ENCODE peak calls at places on chromosomes 16 and 17, in eight cellular contexts. N, D, R, X, Y, I, Q and M are unnamed samples.

GRCh38 chr17:79065105-79065670 is 9.4 kb upstream of the ENGASE start:
- DNase-seq in N (peak; percentile 77), I (peak; percentile 52), R (peak; percentile 60), Q (no peak), D (peak; percentile 48), Y (peak; percentile 78), X (no peak), M (peak; percentile 64)

GRCh38 chr17:59753522-59754467 is 46.3 kb downstream of the VMP1 start:
- DNase-seq in I (peak; percentile 88), D (peak; percentile 82), X (peak; percentile 78), Q (peak; percentile 80), N (peak; percentile 91), Y (peak; percentile 97), R (peak; percentile 90), M (peak; percentile 81)

GRCh38 chr16:66473654-66474519 is 46.8 kb downstream of the BEAN1 start:
- DNase-seq in Q (no peak), D (no peak), X (no peak), N (no peak), R (no peak), Y (peak; percentile 70), I (no peak), M (no peak)

GRCh38 chr17:20089795-20090547 is 80.8 kb downstream of the SPECC1 start:
- DNase-seq in N (no peak), Y (no peak), R (no peak), D (no peak), Q (peak; percentile 86), X (no peak), I (no peak), M (no peak)

GRCh38 chr17:40883960-40884359 is 1.1 kb downstream of the KRT20 start:
- DNase-seq in X (no peak), I (no peak), Y (no peak), N (no peak), R (no peak), Q (no peak), D (no peak), M (no peak)

GRCh38 chr17:32792207-32792606 is 84.7 kb downstream of the MYO1D start:
- DNase-seq in I (no peak), N (no peak), Q (no peak), X (no peak), D (no peak), R (no peak), Y (no peak), M (no peak)

GRCh38 chr16:65200857-65201256 is 79.0 kb upstream of the CDH11 start:
- DNase-seq in X (no peak), D (no peak), R (no peak), Y (no peak), Q (no peak), I (no peak), N (no peak), M (no peak)

GRCh38 chr16:86300746-86301480 is 209.4 kb upstream of the FOXF1 start:
- DNase-seq in X (no peak), N (peak; percentile 57), R (peak; percentile 39), D (no peak), Y (no peak), I (no peak), Q (no peak), M (peak; percentile 69)

GRCh38 chr17:82959990-82960418 is 119.4 kb upstream of the METRNL start:
- DNase-seq in Y (no peak), N (no peak), X (no peak), Q (no peak), I (no peak), R (no peak), D (no peak), M (no peak)

GRCh38 chr16:68066763-68067162 is 18.4 kb upstream of the NFATC3 start:
- DNase-seq in Y (no peak), X (no peak), D (no peak), I (no peak), Q (no peak), N (no peak), R (no peak), M (no peak)

GRCh38 chr16:68065716-68066305 is 19.4 kb upstream of the NFATC3 start:
- DNase-seq in Q (no peak), R (peak; percentile 49), D (no peak), N (no peak), X (no peak), I (no peak), Y (no peak), M (no peak)

GRCh38 chr16:68062910-68063393 is 22.2 kb upstream of the NFATC3 start:
- DNase-seq in N (no peak), D (no peak), R (no peak), Y (no peak), I (no peak), Q (no peak), X (no peak), M (no peak)

GRCh38 chr16:68061396-68061795 is 23.8 kb upstream of the NFATC3 start:
- DNase-seq in I (no peak), Q (no peak), Y (no peak), N (no peak), R (no peak), D (no peak), X (no peak), M (no peak)

DNA sequence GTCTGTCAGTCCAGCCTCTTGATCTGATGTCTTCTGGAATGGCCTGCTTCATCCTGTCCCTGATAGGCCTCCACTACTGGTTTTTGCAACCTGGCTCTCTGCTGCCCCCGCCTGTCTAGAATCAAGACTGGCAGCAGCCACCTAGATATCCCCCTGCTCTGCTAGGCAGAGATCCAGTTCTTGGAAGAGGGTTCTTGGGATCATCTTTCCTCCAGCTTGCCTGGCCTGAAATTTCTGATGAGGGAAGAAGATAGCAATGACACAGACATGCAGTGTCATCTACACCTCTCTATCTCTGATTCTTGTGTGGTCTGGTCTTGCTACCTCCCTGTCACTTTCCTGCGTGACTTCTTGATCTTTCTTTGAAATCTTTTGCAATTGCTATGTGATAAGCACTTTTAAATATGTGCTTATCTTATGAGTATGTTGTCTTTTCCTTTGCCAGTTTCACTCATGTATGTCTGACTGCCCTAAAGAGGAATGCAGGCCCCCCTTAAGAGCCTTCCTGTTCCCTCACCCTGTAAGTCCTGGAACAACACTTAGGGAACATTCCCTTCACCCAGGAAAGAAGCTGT is 20.3 kb upstream of the NFATC3 start:
- DNase-seq in Q (peak; percentile 46), D (peak; percentile 75), Y (peak; percentile 63), N (peak; percentile 82), X (peak; percentile 77), R (peak; percentile 86), I (peak; percentile 28), M (peak; percentile 79)
- H3K27ac ChIP-seq in Q (no peak overlapping the region), D (no peak overlapping the region), Y (no peak overlapping the region), N (no peak overlapping the region), X (peak overlapping the region; percentile 40), R (peak overlapping the region; percentile 83), I (no peak overlapping the region), M (no peak overlapping the region)

GRCh38 chr17:50516980-50517379 is 8.7 kb downstream of the MYCBPAP start:
- DNase-seq in X (no peak), Y (no peak), I (no peak), D (no peak), N (no peak), R (no peak), Q (no peak), M (no peak)

GRCh38 chr17:50513501-50513900 is 5.3 kb downstream of the MYCBPAP start:
- DNase-seq in X (no peak), Y (no peak), Q (no peak), R (no peak), D (no peak), I (no peak), N (no peak), M (no peak)

GRCh38 chr17:50514388-50514787 is 6.1 kb downstream of the MYCBPAP start:
- DNase-seq in Y (no peak), Q (no peak), D (no peak), R (no peak), I (no peak), X (no peak), N (no peak), M (no peak)

GRCh38 chr17:50517504-50518264 is 9.4 kb downstream of the MYCBPAP start:
- DNase-seq in D (no peak), X (no peak), N (no peak), Y (no peak), I (no peak), R (no peak), Q (no peak), M (no peak)

GRCh38 chr17:50514936-50515702 is 6.9 kb downstream of the MYCBPAP start:
- DNase-seq in X (no peak), D (no peak), N (peak; percentile 47), Y (no peak), Q (no peak), I (no peak), R (no peak), M (peak; percentile 55)
- TF ChIP-seq EZH2phosphoT487 in X (no peak), D (no peak), N (no peak), Y (no peak), Q (no peak), I (no peak), R (no peak), M (no peak)

GRCh38 chr16:68596266-68596665 is 48.8 kb upstream of the CDH3 start:
- DNase-seq in R (no peak), D (no peak), Q (no peak), X (no peak), N (no peak), Y (no peak), I (no peak), M (no peak)

GRCh38 chr16:68590201-68590994 is 51.3 kb downstream of the ZFP90 start:
- DNase-seq in Y (peak; percentile 67), Q (no peak), R (peak; percentile 81), I (peak; percentile 54), N (peak; percentile 93), D (peak; percentile 34), X (peak; percentile 91), M (peak; percentile 86)

GRCh38 chr16:68592466-68593337 is 52.4 kb upstream of the CDH3 start:
- DNase-seq in D (peak; percentile 41), Y (peak; percentile 26), Q (no peak), R (no peak), N (peak; percentile 50), I (no peak), X (no peak), M (no peak)
- TF ChIP-seq CTCF in D (peak; percentile 69), Y (peak; percentile 52), Q (peak; percentile 37), R (peak; percentile 23), N (peak; percentile 65), I (no peak), X (peak; percentile 32), M (peak; percentile 26)

GRCh38 chr17:4531988-4532736 is 23.0 kb downstream of the MYBBP1A start:
- DNase-seq in I (no peak), Y (no peak), X (no peak), N (no peak), Q (no peak), R (no peak), D (no peak), M (no peak)
- H3K27ac ChIP-seq in I (no peak overlapping the region), Y (no peak overlapping the region), X (no peak overlapping the region), N (no peak overlapping the region), Q (no peak overlapping the region), R (no peak overlapping the region), D (no peak overlapping the region), M (no peak overlapping the region)

GRCh38 chr17:1644493-1645206 is 882 bp downstream of the SCARF1 start:
- DNase-seq in Y (peak; percentile 55), R (no peak), Q (no peak), I (no peak), X (no peak), D (no peak), N (no peak), M (no peak)
- TF ChIP-seq EZH2phosphoT487 in Y (no peak), R (no peak), Q (no peak), I (no peak), X (no peak), D (no peak), N (no peak), M (no peak)

GRCh38 chr17:75105269-75106080 is 4.3 kb upstream of the ARMC7 start:
- DNase-seq in Q (peak; percentile 59), X (peak; percentile 91), Y (peak; percentile 87), D (peak; percentile 77), N (peak; percentile 85), I (no peak), R (peak; percentile 74), M (peak; percentile 72)
- TF ChIP-seq CTCF in Q (peak; percentile 74), X (peak; percentile 79), Y (peak; percentile 90), D (peak; percentile 86), N (peak; percentile 66), I (peak; percentile 95), R (peak; percentile 52), M (peak; percentile 63)

GRCh38 chr16:71327720-71328119 is 30.8 kb upstream of the CALB2 start:
- DNase-seq in R (no peak), X (no peak), N (no peak), D (no peak), I (no peak), Y (no peak), Q (no peak), M (no peak)
- H3K27ac ChIP-seq in R (no peak overlapping the region), X (no peak overlapping the region), N (no peak overlapping the region), D (no peak overlapping the region), I (no peak overlapping the region), Y (no peak overlapping the region), Q (no peak overlapping the region), M (no peak overlapping the region)